ENCODE peak calls at places on chromosomes 16 and 17, in five cellular contexts. R, D, A, I and Q are unnamed samples.

GRCh38 chr17:13209091-13209490 is 191.3 kb upstream of the ELAC2 start:
- DNase-seq in I (no peak), D (no peak), R (no peak), A (no peak), Q (no peak)

GRCh38 chr16:6095414-6095813 is 997.8 kb upstream of the EEF2KMT start:
- DNase-seq in A (no peak), D (no peak), R (no peak), I (no peak), Q (no peak)

GRCh38 chr17:73380439-73381106 is 68.8 kb upstream of the CDC42EP4 start:
- DNase-seq in R (no peak), D (no peak), A (no peak), I (no peak), Q (no peak)

GRCh38 chr16:87117936-87118335 is 199.3 kb downstream of the C16orf95 start:
- DNase-seq in A (no peak), D (no peak), I (no peak), R (no peak), Q (no peak)

GRCh38 chr17:81579821-81580321 is 27.7 kb upstream of the FAAP100 start:
- DNase-seq in R (no peak), D (no peak), A (no peak), I (no peak), Q (no peak)

GRCh38 chr16:11089504-11090124 is 145.2 kb downstream of the CLEC16A start:
- DNase-seq in A (no peak), R (no peak), D (no peak), I (no peak), Q (no peak)

GRCh38 chr17:77449908-77450741 is 309.4 kb downstream of the SEC14L1 start:
- DNase-seq in I (no peak), A (peak), R (peak), D (no peak), Q (no peak)

GRCh38 chr16:30743690-30744089 is 4.5 kb upstream of the PHKG2 start:
- DNase-seq in D (no peak), I (no peak), R (no peak), A (peak), Q (no peak)

GRCh38 chr17:42484304-42484703 is 25.6 kb downstream of the ATP6V0A1 start:
- DNase-seq in R (no peak), D (peak), I (no peak), A (no peak), Q (peak)

GRCh38 chr17:74745548-74746177 is 2.8 kb upstream of the NHERF1 start:
- DNase-seq in A (peak), R (no peak), D (no peak), I (no peak), Q (no peak)

GRCh38 chr17:75078097-75079022 is 9.4 kb upstream of the SLC16A5 start:
- DNase-seq in D (no peak), A (no peak), I (no peak), R (peak), Q (no peak)

GRCh38 chr17:38881600-38882191 is 11.8 kb downstream of the LASP1 start:
- DNase-seq in D (no peak), I (peak), A (peak), R (no peak), Q (no peak)

GRCh38 chr17:9226794-9227135 is 205.5 kb downstream of the NTN1 start:
- DNase-seq in R (peak), I (no peak), A (no peak), D (peak), Q (no peak)

GRCh38 chr16:81583893-81584705 is 139.5 kb downstream of the CMIP start:
- DNase-seq in D (no peak), A (no peak), R (no peak), I (peak), Q (no peak)

GRCh38 chr16:23368469-23368868 is 66.4 kb downstream of the SCNN1B start:
- DNase-seq in R (no peak), D (no peak), I (no peak), A (no peak), Q (no peak)

GRCh38 chr17:15973834-15974233 is 25.7 kb downstream of the ZSWIM7 start:
- DNase-seq in I (peak), R (no peak), A (no peak), D (no peak), Q (no peak)

GRCh38 chr17:55654015-55654414 is 68.6 kb downstream of the TMEM100 start:
- DNase-seq in D (no peak), R (no peak), A (no peak), I (no peak), Q (no peak)

GRCh38 chr16:15644306-15644961 is 1.5 kb upstream of the MARF1 start:
- DNase-seq in I (no peak), D (peak), R (no peak), A (no peak), Q (no peak)

GRCh38 chr16:66324785-66325184 is 41.7 kb upstream of the CDH5 start:
- DNase-seq in A (no peak), D (no peak), I (no peak), R (no peak), Q (no peak)
- TF ChIP-seq CTCF in A (no peak), D (no peak), I (no peak), R (no peak), Q (no peak)

GRCh38 chr16:2429037-2429770 is at the start of gene CCNF:
- DNase-seq in R (peak), D (peak), A (peak), I (peak), Q (peak)

GRCh38 chr16:2428787-2429036 is 535 bp upstream of the CCNF start:
- DNase-seq in I (no peak), D (no peak), A (no peak), R (no peak), Q (no peak)

GRCh38 chr16:2427526-2427925 is 1.7 kb upstream of the CCNF start:
- DNase-seq in I (no peak), R (no peak), A (no peak), D (no peak), Q (no peak)

GRCh38 chr16:2426941-2427361 is 2.3 kb upstream of the CCNF start:
- DNase-seq in A (no peak), D (no peak), I (no peak), R (no peak), Q (no peak)

GRCh38 chr16:2428051-2428786 is 1.0 kb upstream of the CCNF start:
- DNase-seq in R (no peak), I (no peak), D (peak), A (no peak), Q (no peak)
- TF ChIP-seq CTCF in R (no peak), I (no peak), D (peak), A (peak), Q (no peak)

DNA sequence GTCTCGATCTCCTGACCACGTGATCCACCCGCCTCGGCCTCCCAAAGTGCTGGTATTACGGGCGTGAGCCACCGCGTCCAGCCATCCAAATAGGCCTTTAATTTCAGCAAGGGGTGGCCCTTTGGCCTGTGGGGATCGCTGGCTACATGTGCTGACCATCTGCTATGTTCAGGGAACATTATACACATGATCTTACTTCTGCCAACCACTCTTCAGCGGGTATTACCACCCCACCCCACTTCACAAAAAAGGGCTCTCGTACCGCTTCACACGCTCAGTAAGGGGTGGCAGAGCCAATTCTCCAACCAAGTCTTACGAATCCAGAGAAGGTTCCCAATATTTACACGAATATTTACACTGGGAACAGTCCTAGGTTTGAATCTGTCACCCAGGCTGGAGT is 11.8 kb downstream of the CCDC92B start:
- DNase-seq in I (no peak), A (no peak), D (no peak), R (no peak), Q (no peak)
- TF ChIP-seq CTCF in I (no peak), A (no peak), D (no peak), R (no peak), Q (no peak)

GRCh38 chr16:55640714-55641327 is 15.0 kb upstream of the SLC6A2 start:
- DNase-seq in I (no peak), D (no peak), A (no peak), R (no peak), Q (no peak)

GRCh38 chr16:55641430-55642056 is 14.2 kb upstream of the SLC6A2 start:
- DNase-seq in D (no peak), R (no peak), I (no peak), A (no peak), Q (no peak)

GRCh38 chr16:55645986-55646385 is 9.8 kb upstream of the SLC6A2 start:
- DNase-seq in D (no peak), A (no peak), R (no peak), I (peak), Q (no peak)

GRCh38 chr16:55642611-55643010 is 13.2 kb upstream of the SLC6A2 start:
- DNase-seq in A (no peak), R (no peak), D (no peak), I (no peak), Q (no peak)

DNA sequence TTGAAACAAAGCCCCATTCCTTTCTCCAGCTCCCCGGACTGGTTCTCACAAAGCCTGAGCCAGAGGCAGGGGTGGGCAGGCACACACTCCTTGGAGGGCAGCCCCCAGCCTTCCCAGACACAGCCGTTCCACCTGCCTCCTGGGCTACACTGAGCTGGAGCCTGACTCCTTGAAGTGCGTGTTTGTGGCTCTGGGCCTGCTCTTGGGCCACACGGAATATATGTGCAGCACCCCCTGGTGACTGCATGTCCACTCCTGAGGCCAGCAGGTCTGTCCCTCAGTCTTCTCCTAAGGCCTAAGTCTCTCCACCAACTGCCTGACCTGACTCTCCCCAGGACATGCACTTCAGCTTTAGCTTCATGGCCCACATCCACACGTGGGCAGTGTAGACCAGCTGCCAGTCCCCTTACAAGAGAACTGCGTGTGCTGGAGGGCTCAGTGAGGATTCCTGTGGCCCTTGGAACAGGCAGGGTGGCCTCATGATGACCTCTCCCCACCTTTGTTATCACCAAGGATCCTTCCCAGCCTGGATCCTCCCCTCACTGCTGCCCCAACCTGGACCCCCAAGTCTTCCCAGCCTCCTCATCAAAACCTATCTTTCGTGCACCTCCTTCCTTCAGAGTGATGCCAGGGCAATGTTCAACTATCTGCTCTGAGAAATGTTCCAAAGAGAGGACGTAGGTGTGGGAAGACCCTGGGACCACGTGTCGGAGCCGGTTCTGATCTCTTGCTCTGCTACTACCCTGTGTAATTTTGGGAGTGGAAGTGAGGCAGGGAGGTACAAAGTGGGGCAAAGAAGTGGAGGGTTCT is 12.4 kb upstream of the SLC6A2 start:
- DNase-seq in D (no peak), R (no peak), I (peak), A (no peak), Q (no peak)
- TF ChIP-seq CTCF in D (no peak), R (peak), I (no peak), A (peak), Q (no peak)

DNA sequence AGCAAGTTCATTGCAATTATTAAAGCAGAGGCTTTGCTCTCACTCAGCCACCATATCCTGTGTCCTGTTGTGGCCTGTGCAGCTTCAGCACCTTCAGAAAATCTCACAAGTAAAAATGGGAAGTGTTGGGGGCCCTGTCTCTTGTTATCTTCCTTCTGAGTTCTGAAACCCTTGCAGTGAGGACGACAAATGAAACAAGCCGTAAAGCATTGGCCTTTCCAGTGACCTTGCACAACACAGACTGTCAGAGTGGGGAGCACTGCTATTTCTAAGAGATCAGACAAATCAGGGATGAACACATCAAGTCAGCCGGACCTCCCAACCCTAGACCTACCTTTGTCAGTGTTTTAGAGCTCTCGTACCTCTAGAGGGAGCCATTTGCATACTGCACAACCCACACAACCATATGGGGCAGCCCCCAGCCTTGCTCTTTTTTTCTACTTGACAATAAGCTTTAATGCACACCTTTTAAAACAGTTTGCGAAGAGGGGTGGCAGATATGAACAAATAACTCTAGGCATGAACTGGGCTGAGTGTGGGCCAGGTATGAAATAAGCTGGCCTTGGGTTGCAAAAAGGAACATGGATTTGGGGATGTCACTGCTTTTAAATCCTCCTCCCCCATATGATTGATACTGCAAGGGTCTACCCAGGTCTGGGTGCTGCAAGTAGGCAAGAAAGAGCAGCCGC is 89.8 kb downstream of the KATNIP start:
- DNase-seq in R (no peak), A (no peak), I (no peak), D (peak), Q (no peak)
- TF ChIP-seq CTCF in R (no peak), A (peak), I (no peak), D (peak), Q (no peak)

GRCh38 chr17:31581491-31581890 is 190.0 kb downstream of the RAB11FIP4 start:
- DNase-seq in A (peak), D (no peak), R (no peak), I (no peak), Q (no peak)

GRCh38 chr17:31579265-31579664 is 187.8 kb downstream of the RAB11FIP4 start:
- DNase-seq in R (no peak), D (no peak), I (no peak), A (no peak), Q (no peak)

GRCh38 chr17:31580331-31581021 is 189.0 kb downstream of the RAB11FIP4 start:
- DNase-seq in I (peak), A (no peak), D (no peak), R (peak), Q (no peak)

GRCh38 chr17:31582151-31582907 is 190.9 kb downstream of the RAB11FIP4 start:
- DNase-seq in I (peak), D (peak), R (peak), A (peak), Q (no peak)

DNA sequence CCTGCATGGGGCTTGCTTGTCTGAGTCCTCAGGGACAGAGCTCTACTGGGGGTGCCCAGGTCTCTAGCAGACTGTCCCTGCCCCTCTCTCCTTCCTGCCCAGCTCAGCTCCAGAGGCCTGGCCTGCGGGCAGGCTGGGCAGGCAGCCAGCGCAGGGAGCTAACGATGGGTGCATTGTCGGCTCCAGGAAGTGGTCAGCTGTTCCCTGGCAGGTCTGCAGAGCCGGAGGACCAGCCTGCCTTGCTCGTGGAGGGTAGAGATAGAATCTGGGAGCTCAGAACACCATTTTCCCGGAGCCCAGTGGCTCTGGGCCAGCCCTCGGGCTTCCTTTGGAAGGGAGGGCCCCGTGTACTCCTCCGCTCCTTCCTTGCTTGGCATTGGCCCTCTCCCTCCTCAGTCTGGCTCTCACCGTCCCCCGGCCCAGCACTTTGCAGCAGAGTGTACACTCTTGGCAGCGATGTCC is 189.6 kb downstream of the RAB11FIP4 start:
- DNase-seq in R (peak), I (peak), A (peak), D (no peak), Q (no peak)
- TF ChIP-seq CTCF in R (no peak), I (no peak), A (no peak), D (no peak), Q (no peak)